ENCODE peak calls at places on chromosomes 11 and 22, in nine cellular contexts. V is activated CD8-positive, alpha-beta memory T cell treated with anti-CD3 and anti-CD28 coated beads for 24 hours; O is stimulated activated CD8-positive, alpha-beta memory T cell treated with anti-CD3 and anti-CD28 coated beads, Interleukin-15, amount 100 ng/mL, for 1 hour; E is skeletal muscle cell; Q is H7; D is AML-193; I is caudate nucleus; G is cardiac fibroblast; Z is T-helper 9 cell. F is an unnamed sample.

GRCh38 chr11:128868851-128869671 is 2.0 kb upstream of the KCNJ1 start:
- DNase-seq in V (no peak), O (no peak), E (no peak), Q (no peak), D (no peak), I (no peak), G (no peak), Z (no peak), F (no peak)

GRCh38 chr11:131392528-131393255 is 22.3 kb downstream of the NTM start:
- DNase-seq in V (no peak), O (no peak), E (no peak), Q (peak; percentile 65), D (no peak), I (peak; percentile 24), G (peak; percentile 4), Z (no peak), F (no peak)

GRCh38 chr11:47394322-47395224 is 13.8 kb upstream of the SLC39A13 start:
- DNase-seq in V (peak; percentile 85), O (no peak), E (no peak), Q (peak; percentile 57), D (peak; percentile 83), I (no peak), G (peak; percentile 65), Z (peak; percentile 31), F (peak; percentile 62)

GRCh38 chr11:15969701-15970329 is 386.5 kb downstream of the SOX6 start:
- DNase-seq in V (no peak), O (no peak), E (peak; percentile 80), Q (no peak), D (no peak), I (no peak), G (peak; percentile 92), Z (no peak), F (peak; percentile 59)

GRCh38 chr11:111569476-111569875 is 29.0 kb downstream of the LAYN start:
- DNase-seq in V (no peak), O (no peak), E (no peak), Q (no peak), D (no peak), I (no peak), G (no peak), Z (no peak), F (no peak)

GRCh38 chr11:114166897-114167323 is 107.4 kb downstream of the ZBTB16 start:
- DNase-seq in V (no peak), O (no peak), E (peak; percentile 77), Q (no peak), D (peak; percentile 49), I (no peak), G (peak; percentile 95), Z (no peak), F (peak; percentile 72)

GRCh38 chr22:37822079-37822833 is 926 bp upstream of the GALR3 start:
- DNase-seq in V (no peak), O (no peak), E (no peak), Q (peak; percentile 84), D (no peak), I (no peak), G (no peak), Z (no peak), F (no peak)

GRCh38 chr11:86138958-86139357 is 70.1 kb upstream of the PICALM start:
- DNase-seq in V (no peak), O (no peak), E (no peak), Q (no peak), D (peak; percentile 98), I (no peak), G (no peak), Z (no peak), F (no peak)

GRCh38 chr11:78759067-78759466 is 184.4 kb upstream of the NARS2 start:
- DNase-seq in V (no peak), O (no peak), E (no peak), Q (no peak), D (no peak), I (no peak), G (no peak), Z (no peak), F (no peak)

GRCh38 chr11:13440100-13440855 is 22.7 kb downstream of the BTBD10 start:
- DNase-seq in V (no peak), O (no peak), E (peak; percentile 82), Q (peak; percentile 18), D (no peak), I (peak; percentile 22), G (peak; percentile 94), Z (no peak), F (peak; percentile 95)

GRCh38 chr11:47887910-47888569 is 39.9 kb upstream of the NUP160 start:
- DNase-seq in V (no peak), O (no peak), E (no peak), Q (no peak), D (no peak), I (no peak), G (no peak), Z (no peak), F (no peak)

GRCh38 chr22:39748877-39749276 is 144.7 kb downstream of the ENTHD1 start:
- DNase-seq in V (no peak), O (no peak), E (peak; percentile 3), Q (no peak), D (no peak), I (no peak), G (peak; percentile 5), Z (no peak), F (no peak)

GRCh38 chr11:91981995-91982394 is 242.6 kb upstream of the FAT3 start:
- DNase-seq in V (no peak), O (no peak), E (peak; percentile 98), Q (no peak), D (no peak), I (no peak), G (peak; percentile 96), Z (no peak), F (peak; percentile 87)

GRCh38 chr22:37892566-37893338 is 13.3 kb upstream of the MICALL1 start:
- DNase-seq in V (no peak), O (no peak), E (no peak), Q (no peak), D (no peak), I (peak; percentile 84), G (peak; percentile 38), Z (no peak), F (no peak)

GRCh38 chr11:110606415-110606814 is 105.8 kb downstream of the ARHGAP20 start:
- DNase-seq in V (no peak), O (no peak), E (no peak), Q (peak; percentile 57), D (no peak), I (no peak), G (no peak), Z (no peak), F (no peak)

GRCh38 chr11:107570015-107570414 is 4.5 kb upstream of the ALKBH8 start:
- DNase-seq in V (no peak), O (no peak), E (no peak), Q (no peak), D (no peak), I (no peak), G (no peak), Z (no peak), F (no peak)

GRCh38 chr11:119692547-119692834 is 36.5 kb downstream of the NECTIN1 start:
- DNase-seq in V (no peak), O (no peak), E (no peak), Q (no peak), D (no peak), I (no peak), G (no peak), Z (no peak), F (no peak)

GRCh38 chr11:86456075-86456939 is 81.6 kb downstream of the CCDC81 start:
- DNase-seq in V (peak; percentile 91), O (peak; percentile 59), E (peak; percentile 25), Q (peak; percentile 84), D (peak; percentile 34), I (peak; percentile 35), G (peak; percentile 88), Z (peak; percentile 62), F (peak; percentile 89)

GRCh38 chr11:16169541-16169940 is 186.8 kb downstream of the SOX6 start:
- DNase-seq in V (no peak), O (no peak), E (no peak), Q (no peak), D (no peak), I (no peak), G (peak; percentile 11), Z (no peak), F (no peak)

GRCh38 chr11:61092280-61092766 is 10.0 kb upstream of the CD5 start:
- DNase-seq in V (no peak), O (no peak), E (no peak), Q (peak; percentile 51), D (no peak), I (no peak), G (no peak), Z (peak; percentile 34), F (no peak)

GRCh38 chr22:29998627-29999026 is 81.6 kb upstream of the HORMAD2 start:
- DNase-seq in V (no peak), O (no peak), E (peak; percentile 45), Q (no peak), D (no peak), I (no peak), G (no peak), Z (no peak), F (no peak)

GRCh38 chr11:132718711-132719641 is 813.3 kb downstream of the OPCML start:
- DNase-seq in V (peak; percentile 67), O (no peak), E (peak; percentile 4), Q (no peak), D (no peak), I (no peak), G (peak; percentile 42), Z (peak; percentile 48), F (peak; percentile 36)

GRCh38 chr11:128779036-128779435 is 85.2 kb downstream of the FLI1 start:
- DNase-seq in V (no peak), O (no peak), E (peak; percentile 45), Q (no peak), D (no peak), I (no peak), G (peak; percentile 50), Z (no peak), F (peak; percentile 52)

GRCh38 chr11:45007011-45007410 is 56.3 kb upstream of the TP53I11 start:
- DNase-seq in V (no peak), O (no peak), E (no peak), Q (no peak), D (no peak), I (no peak), G (no peak), Z (no peak), F (no peak)